ENCODE peak calls at places on chromosomes 12 and 14, in six cellular contexts. Y is mucosa of descending colon; Q is K562; R is cardiac muscle cell; J is CD8-positive, alpha-beta T cell; E is brain microvascular endothelial cell. N is an unnamed sample.

GRCh38 chr12:63353559-63353958 is 202.6 kb upstream of the AVPR1A start:
- DNase-seq in Y (no peak), Q (no peak), R (no peak), J (no peak), E (peak; percentile 56), N (peak; percentile 68)

GRCh38 chr12:21773263-21773741 is 1.2 kb downstream of the KCNJ8 start:
- DNase-seq in Y (peak; percentile 31), Q (peak; percentile 19), R (peak; percentile 57), J (no peak), E (peak; percentile 27), N (peak; percentile 4)

GRCh38 chr14:96192975-96193805 is 11.4 kb upstream of the BDKRB2 start:
- DNase-seq in Y (no peak), Q (no peak), R (no peak), J (no peak), E (no peak), N (no peak)

GRCh38 chr12:78651755-78652154 is 212.8 kb upstream of the SYT1 start:
- DNase-seq in Y (no peak), Q (no peak), R (no peak), J (no peak), E (no peak), N (no peak)

GRCh38 chr14:58746261-58746660 is 108.5 kb downstream of the DACT1 start:
- DNase-seq in Y (no peak), Q (no peak), R (no peak), J (no peak), E (peak; percentile 56), N (peak; percentile 92)

GRCh38 chr14:74141703-74142102 is 56.9 kb downstream of the LIN52 start:
- DNase-seq in Y (peak; percentile 40), Q (no peak), R (no peak), J (no peak), E (no peak), N (peak; percentile 23)

GRCh38 chr14:55430024-55430690 is 10.3 kb downstream of the TBPL2 start:
- DNase-seq in Y (peak; percentile 87), Q (peak; percentile 29), R (peak; percentile 74), J (peak; percentile 19), E (peak; percentile 60), N (peak; percentile 95)

GRCh38 chr14:63039800-63040380 is 5.4 kb downstream of the KCNH5 start:
- DNase-seq in Y (no peak), Q (no peak), R (peak; percentile 68), J (no peak), E (peak; percentile 50), N (peak; percentile 89)

GRCh38 chr14:103488960-103489359 is 33.7 kb downstream of the CKB start:
- DNase-seq in Y (no peak), Q (no peak), R (no peak), J (no peak), E (peak; percentile 37), N (no peak)

GRCh38 chr12:91986084-91986483 is 159.6 kb downstream of the BTG1 start:
- DNase-seq in Y (no peak), Q (no peak), R (peak; percentile 22), J (no peak), E (no peak), N (peak; percentile 14)

GRCh38 chr14:20384321-20384720 is 29.0 kb downstream of the TEP1 start:
- DNase-seq in Y (no peak), Q (no peak), R (no peak), J (no peak), E (no peak), N (no peak)

GRCh38 chr12:119645535-119646059 is 22.3 kb upstream of the PRKAB1 start:
- DNase-seq in Y (no peak), Q (no peak), R (no peak), J (no peak), E (no peak), N (no peak)

GRCh38 chr14:67359319-67359774 is 257 bp downstream of the ATP6V1D start:
- DNase-seq in Y (no peak), Q (peak; percentile 16), R (peak; percentile 40), J (no peak), E (peak; percentile 45), N (peak; percentile 61)

GRCh38 chr12:69024907-69025306 is 91.9 kb upstream of the CPM start:
- DNase-seq in Y (no peak), Q (no peak), R (no peak), J (no peak), E (no peak), N (peak; percentile 93)

DNA sequence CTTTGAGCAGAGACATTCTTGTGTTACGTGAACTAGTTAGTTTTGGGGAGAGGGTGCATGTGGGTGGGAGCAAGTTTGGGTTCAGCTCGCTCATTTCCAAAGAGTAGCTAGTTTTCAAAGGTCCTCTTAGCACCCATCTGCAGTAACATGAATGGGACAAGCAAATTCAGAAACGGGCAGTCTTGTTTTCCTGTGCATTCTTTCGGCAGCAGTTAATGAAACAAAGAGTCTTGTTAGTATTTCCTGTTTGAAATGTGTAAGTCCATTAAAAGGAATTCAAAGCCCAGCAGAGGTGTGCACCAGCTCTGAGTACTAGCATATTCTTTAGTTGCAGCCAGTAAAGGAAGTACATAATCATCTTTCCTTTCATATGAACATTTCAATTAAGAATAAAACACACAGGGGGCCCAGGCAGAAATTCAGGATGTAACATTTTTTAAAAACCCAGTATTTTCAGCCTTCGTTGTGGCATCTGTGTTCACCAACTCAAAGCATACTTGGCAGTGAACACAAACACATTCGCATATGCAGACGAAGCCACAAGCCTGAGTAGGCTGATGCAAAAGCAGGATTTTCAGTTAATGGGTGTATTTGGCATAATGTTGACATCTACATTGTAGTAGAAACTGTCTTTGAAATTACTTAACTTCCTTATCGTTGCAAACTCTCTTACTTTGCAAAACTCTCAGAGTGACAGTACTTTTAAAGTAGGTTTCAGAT is 570.0 kb upstream of the FLRT2 start:
- DNase-seq in Y (no peak), Q (no peak), R (no peak), J (no peak), E (no peak), N (no peak)
- TF ChIP-seq CTCF in Y (no peak), Q (no peak), R (no peak), J (no peak), E (no peak), N (no peak)

GRCh38 chr14:71267691-71268090 is 360.4 kb downstream of the PCNX1 start:
- DNase-seq in Y (no peak), Q (no peak), R (no peak), J (no peak), E (no peak), N (no peak)
- H3K4me3 ChIP-seq in Y (no peak overlapping the region), Q (no peak overlapping the region), R (no peak overlapping the region), J (peak overlapping the region; percentile 0), E (no peak overlapping the region), N (no peak overlapping the region)

GRCh38 chr12:123990512-123990911 is 17.5 kb downstream of the ZNF664 start:
- DNase-seq in Y (no peak), Q (no peak), R (no peak), J (no peak), E (no peak), N (no peak)

GRCh38 chr12:123995023-123995422 is 22.0 kb downstream of the ZNF664 start:
- DNase-seq in Y (no peak), Q (no peak), R (no peak), J (no peak), E (peak; percentile 46), N (peak; percentile 89)

GRCh38 chr12:123991402-123991951 is 18.5 kb downstream of the ZNF664 start:
- DNase-seq in Y (no peak), Q (no peak), R (no peak), J (no peak), E (no peak), N (peak; percentile 78)

GRCh38 chr12:123989753-123990152 is 16.7 kb downstream of the ZNF664 start:
- DNase-seq in Y (no peak), Q (no peak), R (peak; percentile 37), J (no peak), E (no peak), N (no peak)

GRCh38 chr12:123992118-123992825 is 19.3 kb downstream of the ZNF664 start:
- DNase-seq in Y (no peak), Q (no peak), R (no peak), J (no peak), E (no peak), N (peak; percentile 55)
- H3K36me3 ChIP-seq in Y (no peaks in the 10 kb centered on the region), Q (peaks cover 60% of the 10 kb centered on the region), R (peaks cover 3% of the 10 kb centered on the region), J (no peaks in the 10 kb centered on the region), E (no peaks in the 10 kb centered on the region), N (peaks cover 3% of the 10 kb centered on the region)

GRCh38 chr12:31959701-31960391 is 631 bp downstream of the RESF1 start:
- DNase-seq in Y (peak; percentile 75), Q (no peak), R (peak; percentile 58), J (peak; percentile 57), E (peak; percentile 50), N (peak; percentile 46)
- TF ChIP-seq CTCF in Y (no peak), Q (peak; percentile 38), R (peak; percentile 16), J (no peak), E (peak; percentile 34), N (peak; percentile 25)

GRCh38 chr12:31279525-31279924 is 46.4 kb downstream of the SINHCAF start:
- DNase-seq in Y (no peak), Q (no peak), R (peak; percentile 5), J (no peak), E (no peak), N (no peak)
- H3K4me3 ChIP-seq in Y (no peak overlapping the region), Q (no peak overlapping the region), R (no peak overlapping the region), J (no peak overlapping the region), E (no peak overlapping the region), N (no peak overlapping the region)